ENCODE peak calls at places on chromosomes 2 and 18, in five cellular contexts. P is A549, I is psoas muscle, K is body of pancreas, D is adrenal gland. Z is an unnamed sample.

GRCh38 chr2:188303363-188304031 is 11.8 kb downstream of the GULP1 start:
- DNase-seq in P (no peak), I (no peak), K (no peak), D (no peak), Z (no peak)

GRCh38 chr2:28610583-28611201 is 114.8 kb downstream of the PLB1 start:
- DNase-seq in P (peak; percentile 84), I (peak; percentile 83), K (peak; percentile 41), D (peak; percentile 91), Z (no peak)

GRCh38 chr2:80149991-80150390 is 154.6 kb downstream of the LRRTM1 start:
- DNase-seq in P (no peak), I (no peak), K (no peak), D (no peak), Z (no peak)

GRCh38 chr2:219570194-219570923 is 980 bp downstream of the OBSL1 start:
- DNase-seq in P (peak; percentile 40), I (peak; percentile 81), K (peak; percentile 54), D (peak; percentile 55), Z (no peak)

GRCh38 chr18:67520276-67521035 is 3.9 kb upstream of the DSEL start:
- DNase-seq in P (no peak), I (no peak), K (no peak), D (peak; percentile 7), Z (no peak)

GRCh38 chr2:218710687-218711549 is at the start of gene TTLL4:
- DNase-seq in P (peak; percentile 95), I (peak; percentile 99), K (peak; percentile 98), D (peak; percentile 99), Z (peak; percentile 99)

GRCh38 chr2:32884346-32884745 is 62.4 kb upstream of the LTBP1 start:
- DNase-seq in P (no peak), I (no peak), K (no peak), D (no peak), Z (no peak)

GRCh38 chr18:63119647-63120046 is 199.9 kb downstream of the BCL2 start:
- DNase-seq in P (peak; percentile 11), I (peak; percentile 64), K (peak; percentile 28), D (no peak), Z (no peak)

GRCh38 chr2:10269291-10269690 is 33.4 kb upstream of the HPCAL1 start:
- DNase-seq in P (no peak), I (peak; percentile 27), K (no peak), D (no peak), Z (no peak)

GRCh38 chr18:12750076-12750707 is 47.4 kb downstream of the PSMG2 start:
- DNase-seq in P (no peak), I (no peak), K (no peak), D (peak; percentile 41), Z (no peak)

GRCh38 chr2:10222-10875 is 36.0 kb downstream of the FAM110C start:
- DNase-seq in P (no peak), I (no peak), K (peak; percentile 49), D (peak; percentile 28), Z (no peak)

GRCh38 chr18:55488473-55488872 is 99.5 kb downstream of the TCF4 start:
- DNase-seq in P (no peak), I (no peak), K (no peak), D (no peak), Z (no peak)

GRCh38 chr2:25797607-25798488 is 80.4 kb downstream of the ASXL2 start:
- DNase-seq in P (no peak), I (no peak), K (no peak), D (no peak), Z (no peak)

GRCh38 chr2:194103941-194104655 is 1552.9 kb upstream of the SLC39A10 start:
- DNase-seq in P (no peak), I (no peak), K (no peak), D (no peak), Z (no peak)

GRCh38 chr18:62085766-62086165 is 101.1 kb downstream of the PIGN start:
- DNase-seq in P (no peak), I (no peak), K (no peak), D (no peak), Z (no peak)

GRCh38 chr2:22697054-22697453 is 687.9 kb upstream of the KLHL29 start:
- DNase-seq in P (no peak), I (no peak), K (no peak), D (no peak), Z (no peak)

DNA sequence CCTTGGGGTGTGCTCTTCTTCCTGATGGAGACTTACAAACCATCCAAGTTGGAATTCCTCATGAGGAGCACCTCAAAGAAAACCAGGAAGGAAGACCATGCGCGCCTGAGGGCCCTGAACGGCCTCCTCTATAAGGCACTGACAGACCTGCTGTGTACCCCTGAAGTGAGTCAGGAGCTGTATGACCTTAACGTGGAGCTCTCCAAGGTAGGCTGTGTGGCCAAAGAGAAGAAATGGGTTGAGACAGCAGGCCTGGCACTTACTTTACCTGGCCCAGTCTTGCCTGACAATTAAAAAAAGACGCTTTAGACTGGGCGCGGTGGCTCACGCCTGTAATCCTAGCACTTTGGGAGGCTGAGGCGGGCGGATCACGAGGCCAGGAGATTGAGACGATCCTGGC is 3.1 kb downstream of the RBFA start:
- DNase-seq in P (no peak), I (no peak), K (no peak), D (no peak), Z (no peak)
- H3K4me3 ChIP-seq in P (no peak overlapping the region), I (no peak overlapping the region), K (no peak overlapping the region), D (no peak overlapping the region), Z (no peak overlapping the region)

DNA sequence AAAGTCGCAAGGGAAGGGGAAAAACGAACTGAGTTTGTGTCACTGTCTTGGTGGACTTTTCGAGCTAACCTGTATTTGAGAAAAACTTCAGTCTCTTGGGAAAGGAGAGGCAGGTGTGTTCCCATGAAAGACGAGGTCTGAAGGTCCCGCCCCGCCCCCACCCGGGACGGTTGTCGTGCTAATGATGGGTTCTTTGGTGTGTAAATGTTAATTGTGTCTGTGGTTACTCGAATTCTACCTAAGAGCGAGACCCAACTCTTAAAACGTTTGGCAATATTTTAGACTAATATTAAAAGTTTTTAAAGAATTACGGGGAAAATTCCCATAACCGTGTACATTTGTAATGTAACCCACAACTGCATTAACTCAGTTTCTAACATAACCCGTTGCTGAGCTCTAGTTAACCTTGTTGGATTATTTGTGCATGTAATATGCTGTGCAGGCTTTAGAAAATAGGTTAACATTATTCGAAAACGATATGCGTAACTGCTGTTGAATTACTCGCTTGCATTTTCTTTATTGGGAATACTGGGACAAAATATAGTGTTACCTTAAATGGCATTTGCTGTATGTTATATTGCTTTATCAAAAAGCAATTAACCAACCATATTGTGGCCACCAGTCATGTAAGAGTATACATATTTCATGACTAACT is 819 bp downstream of the EPB41L5 start:
- DNase-seq in P (no peak), I (no peak), K (peak; percentile 78), D (peak; percentile 23), Z (peak; percentile 12)
- H3K4me3 ChIP-seq in P (peak overlapping the region; percentile 83), I (peak overlapping the region; percentile 95), K (peak overlapping the region; percentile 87), D (peak overlapping the region; percentile 100), Z (peak overlapping the region; percentile 95)

GRCh38 chr18:25345432-25345831 is 6.5 kb downstream of the ZNF521 start:
- DNase-seq in P (no peak), I (no peak), K (no peak), D (no peak), Z (no peak)
- H3K4me3 ChIP-seq in P (no peak overlapping the region), I (no peak overlapping the region), K (no peak overlapping the region), D (no peak overlapping the region), Z (no peak overlapping the region)

DNA sequence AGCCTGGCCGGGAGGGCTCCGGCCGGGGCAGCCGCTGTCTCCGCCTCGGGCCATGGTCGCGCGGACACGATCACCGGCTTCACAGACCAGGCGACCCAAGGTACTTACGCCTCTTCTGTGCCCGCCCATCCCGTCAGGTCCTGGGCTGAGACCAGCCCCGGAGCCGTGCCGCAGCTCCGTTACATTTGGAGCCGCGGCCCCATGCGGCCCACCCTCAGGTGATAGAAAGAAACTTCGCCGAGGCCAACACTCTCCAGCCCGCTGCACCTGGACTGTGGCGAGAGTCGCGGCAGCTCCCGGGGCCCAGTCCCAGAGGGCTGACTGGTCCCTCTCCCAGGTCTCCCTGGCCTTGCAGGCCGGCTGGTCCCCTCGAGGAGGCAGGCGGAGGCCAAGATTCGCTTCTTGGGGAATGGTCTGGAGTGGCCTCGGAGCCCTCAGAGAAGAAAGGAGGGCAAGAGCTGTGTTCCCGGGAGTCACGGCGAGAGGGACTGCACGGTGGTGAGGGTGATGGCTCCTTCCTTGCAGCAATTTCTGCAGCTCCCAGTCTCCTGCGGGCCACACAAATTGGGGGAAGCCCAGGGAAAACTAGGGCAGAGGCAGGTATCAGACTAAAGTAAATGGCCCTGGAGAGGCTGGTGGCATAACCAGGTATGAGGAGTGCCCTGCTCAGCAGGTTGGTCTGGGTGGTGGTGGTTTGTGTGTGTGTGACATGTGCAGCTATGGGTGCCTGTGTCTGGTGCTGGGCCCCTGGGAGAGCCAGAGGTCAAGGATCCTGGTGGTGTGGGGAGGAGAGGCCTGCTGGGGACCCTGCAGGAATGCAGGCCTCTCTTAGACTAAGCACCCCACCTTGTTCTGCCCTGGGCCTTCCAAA is 822 bp downstream of the GDF7 start:
- DNase-seq in P (no peak), I (no peak), K (no peak), D (peak; percentile 20), Z (no peak)
- H3K4me3 ChIP-seq in P (peak overlapping the region; percentile 58), I (peak overlapping the region; percentile 50), K (no peak overlapping the region), D (no peak overlapping the region), Z (peak overlapping the region; percentile 40)

DNA sequence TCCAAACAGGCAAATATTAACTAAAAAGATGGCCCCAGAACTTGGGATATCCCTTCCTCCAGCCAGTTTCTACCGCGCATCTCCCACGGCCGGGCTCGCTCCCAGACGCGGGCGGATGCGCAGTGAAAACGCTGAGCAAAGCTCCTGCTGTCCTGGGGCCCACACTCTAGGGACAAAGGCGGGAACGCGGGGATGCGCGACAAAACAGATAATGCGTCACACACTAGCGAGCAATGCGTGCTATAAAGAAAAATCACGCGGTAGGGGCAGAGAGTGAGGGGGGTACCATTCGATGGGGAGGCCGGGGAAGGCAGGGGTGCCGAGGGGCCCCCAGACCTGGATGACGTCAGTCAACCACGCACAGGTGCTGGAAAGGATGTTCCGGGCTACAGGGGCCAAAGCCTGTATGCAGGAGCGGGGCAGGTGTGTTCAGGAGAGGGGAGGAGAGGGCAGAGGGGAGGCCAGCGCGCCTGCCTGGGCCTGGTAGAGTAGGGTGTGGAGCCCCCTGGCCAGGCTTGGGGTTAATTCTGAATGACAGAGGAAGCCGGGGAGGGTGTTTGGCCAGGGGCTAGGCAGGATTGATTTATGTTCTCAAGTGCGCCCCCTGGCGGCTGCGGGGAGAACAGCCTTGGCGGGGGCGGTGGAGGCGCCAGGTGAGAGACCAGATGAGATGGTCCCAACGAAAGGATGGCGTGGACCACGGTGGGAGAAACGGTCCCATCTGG is 14.9 kb upstream of the ITM2C start:
- DNase-seq in P (peak; percentile 52), I (peak; percentile 63), K (peak; percentile 67), D (no peak), Z (no peak)
- H3K4me3 ChIP-seq in P (no peak overlapping the region), I (no peak overlapping the region), K (no peak overlapping the region), D (no peak overlapping the region), Z (no peak overlapping the region)

GRCh38 chr18:65769653-65770052 is 18.8 kb downstream of the CDH7 start:
- DNase-seq in P (no peak), I (no peak), K (no peak), D (no peak), Z (no peak)

GRCh38 chr18:65762556-65762955 is 11.7 kb downstream of the CDH7 start:
- DNase-seq in P (no peak), I (no peak), K (no peak), D (no peak), Z (no peak)

GRCh38 chr18:65768379-65768778 is 17.6 kb downstream of the CDH7 start:
- DNase-seq in P (peak; percentile 72), I (no peak), K (no peak), D (peak; percentile 33), Z (no peak)
- H3K4me3 ChIP-seq in P (no peak overlapping the region), I (no peak overlapping the region), K (no peak overlapping the region), D (no peak overlapping the region), Z (no peak overlapping the region)

GRCh38 chr18:32442575-32442974 is 28.1 kb downstream of the GAREM1 start:
- DNase-seq in P (no peak), I (no peak), K (no peak), D (no peak), Z (no peak)
- H3K4me3 ChIP-seq in P (no peak overlapping the region), I (no peak overlapping the region), K (no peak overlapping the region), D (no peak overlapping the region), Z (no peak overlapping the region)

GRCh38 chr2:2940702-2941655 is 436.6 kb downstream of the EIPR1 start:
- DNase-seq in P (no peak), I (no peak), K (no peak), D (no peak), Z (no peak)
- H3K4me3 ChIP-seq in P (no peak overlapping the region), I (no peak overlapping the region), K (no peak overlapping the region), D (no peak overlapping the region), Z (no peak overlapping the region)